ENCODE peak calls at places on chromosomes 13 and 19, in ten cellular contexts. V is ascending aorta, H is heart left ventricle, M is fibroblast of pulmonary artery, U is left lung, Q is type B pancreatic cell, Y is HFFc6, A is IMR-90, E is upper lobe of left lung, B is WTC11. W is an unnamed sample.

GRCh38 chr19:28314771-28315170 is 898.2 kb downstream of the UQCRFS1 start:
- DNase-seq in V (no peak), H (no peak), M (no peak), U (no peak), Q (no peak), Y (no peak), A (no peak), E (no peak), B (no peak), W (no peak)

GRCh38 chr13:102597029-102598015 is 536 bp downstream of the TPP2 start:
- DNase-seq in V (peak), H (peak), M (peak), U (peak), Q (no peak), Y (peak), A (peak), E (peak), B (no peak), W (no peak)

GRCh38 chr13:75415720-75416119 is 66.2 kb downstream of the TBC1D4 start:
- DNase-seq in V (no peak), H (no peak), M (peak), U (no peak), Q (no peak), Y (peak), A (peak), E (no peak), B (no peak), W (no peak)

GRCh38 chr13:23020246-23020843 is 160.4 kb upstream of the SGCG start:
- DNase-seq in V (peak), H (peak), M (peak), U (no peak), Q (no peak), Y (peak), A (peak), E (no peak), B (peak), W (no peak)

GRCh38 chr13:74217816-74218215 is 83.6 kb upstream of the KLF12 start:
- DNase-seq in V (no peak), H (no peak), M (peak), U (no peak), Q (no peak), Y (peak), A (peak), E (no peak), B (no peak), W (no peak)

GRCh38 chr19:45632468-45633196 is 6.6 kb downstream of the EML2 start:
- DNase-seq in V (peak), H (peak), M (peak), U (peak), Q (peak), Y (peak), A (peak), E (peak), B (peak), W (peak)

GRCh38 chr19:16191216-16191908 is 6.2 kb downstream of the FAM32A start:
- DNase-seq in V (no peak), H (no peak), M (no peak), U (no peak), Q (no peak), Y (no peak), A (no peak), E (no peak), B (no peak), W (no peak)

GRCh38 chr13:78700121-78700910 is 41.4 kb upstream of the OBI1 start:
- DNase-seq in V (no peak), H (no peak), M (peak), U (no peak), Q (no peak), Y (peak), A (peak), E (no peak), B (no peak), W (no peak)

DNA sequence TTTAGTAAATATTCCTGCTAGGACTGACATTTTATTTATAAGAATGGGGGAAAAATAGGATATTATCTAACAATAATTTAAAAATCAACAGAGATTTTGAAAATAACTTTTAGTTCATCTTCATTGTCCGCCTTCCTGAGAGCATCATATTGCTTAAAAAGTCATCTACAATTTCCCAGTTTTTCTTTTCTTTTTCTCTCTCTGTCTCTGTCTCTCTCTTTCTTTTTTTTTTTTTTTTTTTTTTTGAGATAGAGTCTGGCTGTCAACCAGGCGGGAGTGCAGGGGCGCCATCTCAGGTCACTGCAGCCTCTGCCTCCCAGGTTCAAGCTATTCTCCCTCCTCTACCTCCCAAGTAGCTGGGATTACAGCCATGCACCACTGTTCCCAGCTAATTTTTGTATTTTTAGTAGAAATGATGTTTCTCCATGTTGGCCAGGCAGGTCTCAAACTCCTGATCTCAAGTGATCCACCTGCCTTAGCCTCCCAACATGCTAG is 276.3 kb downstream of the DACH1 start:
- DNase-seq in V (no peak), H (no peak), M (no peak), U (no peak), Q (no peak), Y (no peak), A (no peak), E (no peak), B (peak), W (no peak)
- TF ChIP-seq CTCF in V (no peak), H (no peak), M (no peak), U (no peak), Q (no peak), Y (no peak), A (no peak), E (no peak), B (no peak), W (no peak)

DNA sequence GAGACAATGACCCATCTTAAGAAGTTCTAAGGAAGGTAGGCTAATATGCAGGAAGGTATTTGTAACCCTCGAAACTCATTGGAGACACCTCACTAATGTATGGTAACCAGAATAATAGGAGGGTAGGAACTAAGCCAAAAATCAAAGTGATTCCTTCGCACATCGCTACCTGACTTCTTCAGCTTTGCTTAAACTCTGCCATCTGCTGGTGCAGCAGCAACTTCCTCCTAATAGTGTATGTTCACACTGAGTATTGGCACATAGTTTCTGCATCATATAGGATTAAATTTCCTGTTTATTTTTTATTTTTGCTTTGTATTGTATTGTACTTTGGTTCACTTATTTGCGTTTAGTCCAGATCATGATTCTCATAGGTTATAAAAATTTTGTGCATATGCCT is 676.2 kb downstream of the GPC5 start:
- DNase-seq in V (no peak), H (no peak), M (peak), U (no peak), Q (no peak), Y (no peak), A (no peak), E (no peak), B (peak), W (no peak)
- TF ChIP-seq CTCF in V (no peak), H (peak), M (peak), U (no peak), Q (peak), Y (peak), A (no peak), E (no peak), B (peak), W (peak)

DNA sequence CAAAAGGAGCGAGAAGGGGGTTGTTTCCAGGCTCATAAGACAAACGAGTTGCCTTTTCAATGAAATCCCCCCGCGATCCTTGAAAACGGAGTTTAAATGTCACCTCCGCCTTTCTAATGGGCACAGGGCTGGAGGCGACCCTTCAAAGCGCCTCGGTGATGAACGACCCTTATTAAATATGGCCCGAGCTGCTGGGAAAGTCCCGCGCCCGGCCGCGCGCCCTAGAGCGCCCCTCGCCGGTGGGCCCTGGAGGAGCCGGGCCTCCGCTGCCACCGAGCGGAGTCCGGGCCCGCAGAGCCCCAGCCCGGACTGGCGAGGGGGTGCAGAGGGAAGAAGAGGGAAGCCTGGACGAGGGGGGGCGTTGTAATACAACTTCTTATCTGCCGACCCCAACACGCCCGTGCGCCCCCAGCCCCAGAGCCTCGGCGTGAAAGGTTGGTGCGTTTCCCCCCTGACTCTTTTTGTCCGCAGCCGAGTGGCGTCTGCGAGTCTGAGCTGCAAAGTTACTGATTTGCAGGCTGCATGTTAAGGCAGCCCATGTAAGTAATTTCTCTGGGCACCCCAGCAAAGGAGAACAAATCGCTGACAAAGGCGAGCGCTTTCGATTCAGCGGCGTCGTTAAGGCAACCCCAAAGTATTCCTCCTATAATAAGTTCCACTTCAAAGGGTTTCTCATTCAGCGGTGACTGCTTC is 11.9 kb downstream of the ZIC5 start:
- DNase-seq in V (peak), H (no peak), M (no peak), U (no peak), Q (no peak), Y (no peak), A (no peak), E (peak), B (peak), W (no peak)
- TF ChIP-seq CTCF in V (no peak), H (no peak), M (no peak), U (no peak), Q (peak), Y (peak), A (no peak), E (no peak), B (no peak), W (peak)

DNA sequence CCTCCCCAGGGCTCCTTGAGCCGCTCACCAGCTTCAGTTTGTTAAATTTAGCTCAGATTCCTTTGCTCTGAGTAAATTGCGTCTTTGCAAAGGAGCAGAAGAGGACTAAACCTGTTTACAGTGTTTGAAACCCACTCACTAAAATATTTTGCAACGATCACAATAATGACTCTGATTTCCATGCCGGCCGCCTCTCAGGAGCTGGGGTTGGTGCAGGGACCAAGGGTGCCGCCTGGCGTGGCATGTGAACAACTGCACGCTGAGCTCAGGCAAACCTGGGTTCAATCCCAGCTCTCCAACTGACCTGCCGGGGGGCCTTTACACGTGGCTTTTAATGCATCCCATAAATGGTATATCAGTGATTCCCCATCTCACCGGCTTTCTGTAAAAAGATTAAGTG is 68.7 kb upstream of the CACNA1A start:
- DNase-seq in V (no peak), H (no peak), M (no peak), U (no peak), Q (no peak), Y (peak), A (peak), E (peak), B (peak), W (no peak)
- TF ChIP-seq CTCF in V (no peak), H (no peak), M (peak), U (no peak), Q (peak), Y (peak), A (peak), E (no peak), B (no peak), W (no peak)

GRCh38 chr13:30742896-30743295 is 7.6 kb downstream of the ALOX5AP start:
- DNase-seq in V (no peak), H (no peak), M (no peak), U (no peak), Q (no peak), Y (no peak), A (no peak), E (no peak), B (no peak), W (no peak)

GRCh38 chr13:30744686-30745085 is 9.3 kb downstream of the ALOX5AP start:
- DNase-seq in V (no peak), H (no peak), M (no peak), U (no peak), Q (no peak), Y (no peak), A (no peak), E (no peak), B (no peak), W (no peak)

GRCh38 chr13:30745917-30746686 is 10.8 kb downstream of the ALOX5AP start:
- DNase-seq in V (no peak), H (no peak), M (no peak), U (no peak), Q (no peak), Y (no peak), A (no peak), E (no peak), B (no peak), W (no peak)

GRCh38 chr13:30744056-30744684 is 8.8 kb downstream of the ALOX5AP start:
- DNase-seq in V (peak), H (no peak), M (no peak), U (peak), Q (no peak), Y (no peak), A (peak), E (no peak), B (no peak), W (no peak)

GRCh38 chr13:30743319-30744055 is 8.1 kb downstream of the ALOX5AP start:
- DNase-seq in V (peak), H (peak), M (peak), U (no peak), Q (no peak), Y (peak), A (peak), E (no peak), B (no peak), W (no peak)
- TF ChIP-seq CTCF in V (no peak), H (no peak), M (no peak), U (no peak), Q (no peak), Y (no peak), A (peak), E (no peak), B (no peak), W (no peak)

GRCh38 chr19:44002212-44002565 is 568 bp upstream of the ZNF230 start:
- DNase-seq in V (no peak), H (no peak), M (peak), U (no peak), Q (no peak), Y (no peak), A (peak), E (no peak), B (no peak), W (no peak)

GRCh38 chr19:44002566-44003460 is at the start of gene ZNF230:
- DNase-seq in V (peak), H (peak), M (peak), U (peak), Q (peak), Y (peak), A (peak), E (peak), B (peak), W (peak)

GRCh38 chr19:44007473-44007872 is 4.7 kb downstream of the ZNF230 start:
- DNase-seq in V (no peak), H (no peak), M (no peak), U (no peak), Q (no peak), Y (no peak), A (no peak), E (no peak), B (no peak), W (no peak)

GRCh38 chr19:44005968-44006367 is 3.2 kb downstream of the ZNF230 start:
- DNase-seq in V (no peak), H (no peak), M (peak), U (no peak), Q (no peak), Y (no peak), A (peak), E (no peak), B (no peak), W (no peak)

GRCh38 chr19:44003461-44004134 is 841 bp downstream of the ZNF230 start:
- DNase-seq in V (no peak), H (no peak), M (peak), U (peak), Q (no peak), Y (no peak), A (no peak), E (no peak), B (no peak), W (no peak)
- TF ChIP-seq CTCF in V (no peak), H (no peak), M (no peak), U (no peak), Q (peak), Y (peak), A (no peak), E (no peak), B (no peak), W (no peak)

W was measured in osteocyte.